ENCODE peak calls at places on chromosomes 11 and 22, in four cellular contexts. N is heart left ventricle, B is lower leg skin, U is GM13977. C is an unnamed sample.

GRCh38 chr11:108733479-108734116 is 68.7 kb downstream of the DDX10 start:
- DNase-seq in N (no peak), B (no peak), U (peak; percentile 32), C (peak; percentile 38)

GRCh38 chr22:30828187-30829155 is 133.8 kb downstream of the OSBP2 start:
- DNase-seq in N (no peak), B (no peak), U (peak; percentile 8), C (no peak)

GRCh38 chr22:36760716-36761115 is 15.2 kb downstream of the IFT27 start:
- DNase-seq in N (no peak), B (no peak), U (no peak), C (no peak)

GRCh38 chr11:71207563-71207962 is 44.8 kb downstream of the SHANK2 start:
- DNase-seq in N (no peak), B (no peak), U (no peak), C (no peak)

GRCh38 chr11:92296138-92296515 is 71.5 kb downstream of the FAT3 start:
- DNase-seq in N (no peak), B (no peak), U (no peak), C (peak; percentile 28)

GRCh38 chr11:2701230-2701629 is 1.4 kb upstream of the KCNQ1OT1 start:
- DNase-seq in N (peak; percentile 14), B (no peak), U (no peak), C (no peak)

GRCh38 chr11:67085617-67086016 is 29.0 kb downstream of the RHOD start:
- DNase-seq in N (no peak), B (no peak), U (peak; percentile 1), C (no peak)

GRCh38 chr11:84687433-84687832 is 939.7 kb downstream of the DLG2 start:
- DNase-seq in N (no peak), B (no peak), U (no peak), C (no peak)

GRCh38 chr11:131977854-131978253 is 607.4 kb downstream of the NTM start:
- DNase-seq in N (no peak), B (no peak), U (no peak), C (peak; percentile 66)

GRCh38 chr11:76910620-76911414 is 50.1 kb downstream of the ACER3 start:
- DNase-seq in N (no peak), B (peak; percentile 31), U (no peak), C (no peak)

GRCh38 chr11:2575611-2576051 is 124.2 kb downstream of the KCNQ1OT1 start:
- DNase-seq in N (peak; percentile 48), B (no peak), U (no peak), C (no peak)

GRCh38 chr11:30474151-30474954 is 111.8 kb downstream of the MPPED2 start:
- DNase-seq in N (no peak), B (no peak), U (no peak), C (no peak)

GRCh38 chr22:35592418-35592967 is 24.6 kb downstream of the MB start:
- DNase-seq in N (peak; percentile 76), B (no peak), U (no peak), C (no peak)

GRCh38 chr11:48162197-48162886 is 54.3 kb upstream of the OR4B1 start:
- DNase-seq in N (no peak), B (no peak), U (no peak), C (no peak)

GRCh38 chr22:38461057-38461413 is 6.0 kb upstream of the KCNJ4 start:
- DNase-seq in N (peak; percentile 19), B (no peak), U (no peak), C (no peak)

GRCh38 chr11:11348303-11348702 is 4.7 kb downstream of the CSNK2A3 start:
- DNase-seq in N (no peak), B (no peak), U (no peak), C (no peak)

GRCh38 chr22:46450931-46451660 is 86.3 kb downstream of the CELSR1 start:
- DNase-seq in N (no peak), B (no peak), U (no peak), C (no peak)

GRCh38 chr22:41285441-41285819 is 557 bp downstream of the RANGAP1 start:
- DNase-seq in N (peak; percentile 75), B (peak; percentile 56), U (peak; percentile 79), C (peak; percentile 94)

GRCh38 chr22:36927671-36928070 is 14.2 kb downstream of the CSF2RB start:
- DNase-seq in N (no peak), B (no peak), U (no peak), C (no peak)

DNA sequence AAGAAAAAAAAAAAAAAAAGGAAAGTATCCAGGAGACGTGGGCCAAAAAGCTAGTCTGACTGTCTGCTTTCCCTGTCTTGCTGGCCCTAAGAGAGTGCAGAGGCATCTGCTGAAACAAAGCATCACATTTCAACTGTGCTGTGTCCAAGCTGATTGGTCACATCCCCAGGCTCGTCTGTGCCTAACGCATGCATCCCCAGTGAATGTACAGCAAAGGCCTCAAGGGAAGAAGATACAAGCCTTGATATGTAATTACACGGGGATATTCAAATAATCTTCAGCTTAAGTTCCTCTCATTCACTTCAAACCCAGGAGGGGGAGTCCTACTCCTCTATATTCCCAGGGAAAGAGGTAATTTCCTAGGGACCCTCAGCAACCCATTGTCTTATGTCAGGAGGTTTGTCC is 5.4 kb upstream of the SORL1 start:
- DNase-seq in N (no peak), B (no peak), U (no peak), C (no peak)
- TF ChIP-seq CTCF in N (no peak), B (no peak), U (no peak), C (peak; percentile 54)

GRCh38 chr11:93904711-93905110 is 54.3 kb upstream of the VSTM5 start:
- DNase-seq in N (no peak), B (no peak), U (no peak), C (no peak)

GRCh38 chr11:93905384-93905783 is 55.0 kb upstream of the VSTM5 start:
- DNase-seq in N (no peak), B (no peak), U (no peak), C (peak; percentile 80)

GRCh38 chr11:93906486-93906885 is 56.1 kb upstream of the VSTM5 start:
- DNase-seq in N (no peak), B (no peak), U (no peak), C (peak; percentile 11)

GRCh38 chr11:93902921-93903320 is 52.5 kb upstream of the VSTM5 start:
- DNase-seq in N (no peak), B (no peak), U (no peak), C (no peak)

GRCh38 chr11:93903989-93904388 is 53.6 kb upstream of the VSTM5 start:
- DNase-seq in N (no peak), B (no peak), U (no peak), C (no peak)
- TF ChIP-seq CTCF in N (no peak), B (no peak), U (no peak), C (no peak)

GRCh38 chr11:78633516-78634310 is 59.0 kb upstream of the NARS2 start:
- DNase-seq in N (no peak), B (no peak), U (no peak), C (no peak)

GRCh38 chr11:78630155-78630554 is 55.5 kb upstream of the NARS2 start:
- DNase-seq in N (no peak), B (no peak), U (no peak), C (no peak)

GRCh38 chr11:78635814-78636506 is 61.3 kb upstream of the NARS2 start:
- DNase-seq in N (no peak), B (no peak), U (no peak), C (no peak)

DNA sequence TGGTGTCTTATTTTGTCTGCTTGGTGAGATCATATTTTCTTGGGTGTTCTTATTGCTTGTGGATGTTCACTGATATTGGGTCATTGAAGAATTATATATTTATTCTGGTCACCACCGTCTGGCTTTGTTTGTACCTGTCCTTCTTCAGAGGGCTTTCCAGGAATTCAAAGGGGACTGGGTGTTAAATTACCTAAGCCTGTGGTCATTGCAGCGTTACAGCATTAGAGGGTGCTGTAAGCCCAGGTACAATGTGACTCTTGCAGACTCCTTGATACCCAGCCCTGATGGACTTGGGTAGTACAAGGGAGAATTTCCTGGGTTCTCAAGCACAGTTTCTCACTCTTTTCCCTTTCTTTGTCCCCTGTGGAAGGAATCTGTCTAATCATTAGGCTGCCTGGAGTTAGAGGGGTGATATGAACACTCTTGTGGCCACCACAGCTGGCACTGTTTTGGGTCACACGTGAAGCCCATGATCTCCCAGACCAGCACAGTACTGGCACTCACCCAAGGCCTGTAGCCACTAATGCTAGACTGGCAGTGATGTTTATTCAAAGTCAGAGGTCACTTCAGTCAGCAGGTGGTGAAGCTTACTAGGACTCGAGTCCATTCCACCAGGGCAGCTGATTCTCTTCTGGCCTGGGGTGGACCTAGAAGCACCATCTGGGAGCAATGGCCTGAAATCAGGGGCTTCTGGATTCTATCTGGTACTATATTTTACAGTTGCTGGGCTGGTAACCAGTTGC is 56.1 kb upstream of the NARS2 start:
- DNase-seq in N (no peak), B (no peak), U (no peak), C (no peak)
- TF ChIP-seq CTCF in N (no peak), B (no peak), U (no peak), C (peak; percentile 21)

DNA sequence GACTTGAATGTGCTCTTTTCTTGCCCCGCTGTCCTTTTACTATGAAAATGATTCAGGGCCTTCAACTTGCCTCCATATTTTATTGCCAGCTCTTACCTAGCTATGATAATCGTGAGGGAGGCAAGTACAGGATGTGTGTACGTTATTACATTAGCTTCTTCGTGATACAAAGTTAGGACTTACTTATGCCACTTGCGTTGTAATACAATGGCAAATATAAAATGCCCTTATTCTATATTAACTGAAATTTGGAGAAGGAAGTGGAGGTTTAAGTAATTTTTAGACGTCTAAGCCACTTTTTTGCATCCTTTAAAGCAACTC is 10.8 kb upstream of the CCT8L2 start:
- DNase-seq in N (no peak), B (no peak), U (no peak), C (no peak)
- TF ChIP-seq CTCF in N (no peak), B (no peak), U (no peak), C (no peak)

GRCh38 chr11:83193315-83194283 is at the start of gene ANKRD42:
- DNase-seq in N (peak; percentile 93), B (peak; percentile 94), U (peak; percentile 86), C (peak; percentile 96)
- TF ChIP-seq CTCF in N (no peak), B (no peak), U (no peak), C (no peak)

C was measured in HFFc6.